ENCODE peak calls at places on chromosomes 11 and 22, in ten cellular contexts. L is endothelial cell; K is hepatic stellate cell; J is astrocyte of the spinal cord; Y is amygdala; O is stimulated activated CD4-positive, alpha-beta T cell treated with anti-CD3 and anti-CD28 coated beads, Interleukin-12 subunit alpha, Interleukin-12 subunit beta, amount 100 ng/mL, for 4 hours; F is neuronal stem cell; Q is KBM-7; I is head of caudate nucleus; T is A172. G is an unnamed sample.

GRCh38 chr11:11618973-11619435 is 2.8 kb downstream of the GALNT18 start:
- DNase-seq in K (no peak), O (no peak), J (no peak), Y (no peak), I (no peak), Q (no peak), T (no peak), F (no peak), L (peak), G (no peak)

GRCh38 chr11:70397336-70397982 is 870 bp upstream of the CTTN start:
- DNase-seq in L (peak), K (peak), O (no peak), J (no peak), F (no peak), Y (no peak), Q (peak), I (no peak), T (peak), G (no peak)

GRCh38 chr11:30914143-30914762 is 328.1 kb upstream of the MPPED2 start:
- DNase-seq in F (peak), Q (peak), J (peak), K (no peak), O (no peak), T (peak), Y (no peak), I (peak), L (peak), G (peak)

GRCh38 chr11:43870981-43871550 is 9.6 kb upstream of the ALKBH3 start:
- DNase-seq in O (no peak), J (no peak), F (no peak), I (peak), Q (no peak), Y (no peak), K (no peak), T (no peak), L (no peak), G (peak)

GRCh38 chr22:46688949-46689348 is 49.1 kb downstream of the CERK start:
- DNase-seq in T (no peak), J (no peak), Y (no peak), Q (no peak), L (no peak), F (no peak), I (no peak), K (no peak), O (no peak), G (no peak)

GRCh38 chr11:19455731-19456130 is 215.0 kb upstream of the E2F8 start:
- DNase-seq in Q (no peak), I (no peak), F (no peak), T (no peak), K (no peak), Y (no peak), O (no peak), L (no peak), J (peak), G (no peak)

GRCh38 chr11:45162916-45163879 is 16.8 kb downstream of the PRDM11 start:
- DNase-seq in J (no peak), O (no peak), F (no peak), K (no peak), T (no peak), L (no peak), Q (no peak), I (no peak), Y (no peak), G (no peak)

GRCh38 chr22:19975707-19976035 is 34.1 kb upstream of the TXNRD2 start:
- DNase-seq in L (no peak), T (no peak), I (no peak), J (no peak), F (no peak), O (no peak), Q (no peak), K (no peak), Y (no peak), G (no peak)

GRCh38 chr11:104327864-104328513 is 164.0 kb upstream of the PDGFD start:
- DNase-seq in Y (no peak), T (no peak), F (no peak), J (no peak), Q (no peak), K (no peak), I (no peak), O (no peak), L (no peak), G (no peak)

GRCh38 chr22:27641049-27641790 is 160.3 kb downstream of the MN1 start:
- DNase-seq in O (no peak), K (peak), T (no peak), I (peak), Q (no peak), J (no peak), Y (no peak), L (no peak), F (no peak), G (no peak)

GRCh38 chr11:115141715-115142114 is 362.5 kb downstream of the CADM1 start:
- DNase-seq in I (no peak), Y (no peak), Q (no peak), O (no peak), L (no peak), K (no peak), F (no peak), T (no peak), J (no peak), G (no peak)

GRCh38 chr11:25441432-25441831 is 890.5 kb upstream of the ANO3 start:
- DNase-seq in J (no peak), O (no peak), Q (no peak), Y (no peak), L (no peak), K (no peak), F (no peak), I (no peak), T (no peak), G (no peak)

GRCh38 chr11:73648629-73649046 is 2.3 kb downstream of the PLEKHB1 start:
- DNase-seq in J (no peak), Y (peak), F (no peak), O (no peak), T (no peak), K (no peak), I (peak), L (no peak), Q (no peak), G (peak)

GRCh38 chr22:50728523-50728931 is 9.5 kb upstream of the ACR start:
- DNase-seq in Y (no peak), K (no peak), F (no peak), Q (no peak), I (no peak), J (no peak), L (no peak), O (no peak), T (no peak), G (no peak)

GRCh38 chr11:1568451-1568911 is 3.6 kb downstream of the DUSP8 start:
- DNase-seq in O (no peak), J (no peak), I (peak), K (no peak), Q (no peak), T (no peak), L (peak), F (no peak), Y (no peak), G (no peak)

GRCh38 chr11:66413167-66413566 is 7.7 kb upstream of the NPAS4 start:
- DNase-seq in L (no peak), Q (no peak), J (no peak), I (no peak), O (no peak), K (no peak), Y (no peak), T (no peak), F (no peak), G (no peak)

GRCh38 chr11:65506770-65507485 is 8.1 kb downstream of the MALAT1 start:
- DNase-seq in F (peak), J (peak), Q (peak), L (no peak), T (peak), Y (no peak), O (no peak), K (no peak), I (no peak), G (peak)

GRCh38 chr22:30208631-30209603 is 37.6 kb downstream of the LIF start:
- DNase-seq in Y (no peak), F (no peak), L (no peak), I (no peak), O (no peak), K (peak), J (peak), T (peak), Q (no peak), G (no peak)

GRCh38 chr11:45484326-45484725 is 181.1 kb downstream of the CHST1 start:
- DNase-seq in L (no peak), T (no peak), Q (no peak), I (no peak), Y (no peak), J (no peak), F (no peak), O (no peak), K (no peak), G (no peak)

GRCh38 chr22:17845790-17846189 is 71.5 kb upstream of the BID start:
- DNase-seq in J (no peak), L (no peak), I (peak), Q (no peak), F (no peak), T (no peak), Y (no peak), K (no peak), O (no peak), G (peak)

GRCh38 chr22:24521791-24522245 is 26.7 kb downstream of the UPB1 start:
- DNase-seq in Y (no peak), J (peak), I (peak), L (peak), O (peak), Q (peak), T (peak), K (peak), F (peak), G (peak)

GRCh38 chr11:62398011-62398994 is 20.5 kb upstream of the SCGB1A1 start:
- DNase-seq in Y (no peak), T (peak), O (no peak), I (no peak), Q (no peak), F (no peak), J (no peak), K (peak), L (no peak), G (no peak)

GRCh38 chr11:1763796-1764661 is at the start of gene CTSD:
- DNase-seq in Y (peak), O (peak), L (peak), T (no peak), K (peak), F (peak), Q (peak), I (peak), J (peak), G (peak)

GRCh38 chr11:47552086-47552580 is 799 bp downstream of the CELF1 start:
- DNase-seq in I (peak), F (no peak), Q (peak), Y (no peak), T (peak), L (peak), O (peak), J (peak), K (peak), G (peak)

GRCh38 chr11:93143800-93144199 is 54.0 kb downstream of the SLC36A4 start:
- DNase-seq in Y (no peak), O (no peak), T (no peak), F (no peak), Q (no peak), J (no peak), L (no peak), I (no peak), K (no peak), G (no peak)

GRCh38 chr11:13061294-13061990 is 52.3 kb downstream of the RASSF10 start:
- DNase-seq in L (no peak), K (no peak), I (no peak), T (no peak), J (peak), Y (no peak), F (no peak), Q (no peak), O (no peak), G (no peak)

GRCh38 chr22:33639588-33640254 is 280.6 kb downstream of the LARGE1 start:
- DNase-seq in Y (no peak), J (no peak), F (no peak), L (no peak), I (peak), Q (no peak), K (no peak), O (no peak), T (no peak), G (peak)

GRCh38 chr11:118927554-118928107 is 1.9 kb upstream of the BCL9L start:
- DNase-seq in I (no peak), T (no peak), K (no peak), L (no peak), Y (no peak), F (no peak), J (no peak), Q (no peak), O (no peak), G (no peak)

GRCh38 chr11:71309611-71310010 is 57.2 kb upstream of the SHANK2 start:
- DNase-seq in Y (no peak), L (no peak), J (no peak), K (peak), O (no peak), I (no peak), F (no peak), Q (no peak), T (no peak), G (no peak)

G was measured in Ammon's horn.